ENCODE peak calls at places on chromosomes 7 and 10, in nine cellular contexts. F is psoas muscle, A is lung, T is RWPE2, Q is Calu3, D is kidney, W is breast epithelium, X is endothelial cell, P is H9. M is an unnamed sample.

GRCh38 chr10:60732240-60733188 is 45.8 kb upstream of the CDK1 start:
- DNase-seq in P (peak; percentile 48), X (peak; percentile 27), D (peak; percentile 65), A (peak; percentile 39), W (peak; percentile 52), T (peak; percentile 50), F (peak; percentile 51), Q (peak; percentile 35), M (no peak)

GRCh38 chr7:139617074-139617473 is 93.6 kb downstream of the CLEC2L start:
- DNase-seq in T (no peak), Q (no peak), D (no peak), X (no peak), P (no peak), F (no peak), A (no peak), W (no peak), M (no peak)

GRCh38 chr10:119190353-119190752 is 11.7 kb upstream of the PRDX3 start:
- DNase-seq in Q (no peak), A (no peak), X (no peak), D (no peak), W (no peak), F (no peak), T (peak; percentile 88), P (no peak), M (no peak)

GRCh38 chr10:13448216-13448615 is 80.6 kb downstream of the BEND7 start:
- DNase-seq in A (no peak), W (no peak), D (no peak), T (no peak), X (no peak), Q (no peak), F (no peak), P (no peak), M (no peak)

GRCh38 chr7:69211739-69212138 is 386.5 kb upstream of the AUTS2 start:
- DNase-seq in D (no peak), Q (no peak), A (no peak), P (peak; percentile 79), W (no peak), F (no peak), T (no peak), X (no peak), M (no peak)

GRCh38 chr10:7130191-7130911 is 280.5 kb downstream of the SFMBT2 start:
- DNase-seq in A (no peak), D (no peak), W (no peak), T (no peak), X (no peak), F (no peak), P (no peak), Q (no peak), M (no peak)

GRCh38 chr10:50614444-50615137 is 9.2 kb downstream of the SGMS1 start:
- DNase-seq in Q (peak; percentile 53), D (no peak), W (no peak), A (no peak), X (peak; percentile 42), F (peak; percentile 51), P (peak; percentile 72), T (no peak), M (no peak)

GRCh38 chr7:135411098-135411497 is 98.8 kb downstream of the CNOT4 start:
- DNase-seq in A (no peak), P (no peak), W (no peak), X (no peak), Q (no peak), T (no peak), F (no peak), D (no peak), M (no peak)

GRCh38 chr10:27742195-27742925 is 3.3 kb downstream of the MKX start:
- DNase-seq in D (peak; percentile 89), Q (peak; percentile 89), F (peak; percentile 86), T (peak; percentile 67), X (peak; percentile 88), A (peak; percentile 81), W (peak; percentile 59), P (peak; percentile 83), M (no peak)

GRCh38 chr7:55144333-55144954 is 125.6 kb downstream of the EGFR start:
- DNase-seq in F (no peak), W (no peak), D (no peak), X (no peak), T (no peak), P (peak; percentile 76), A (no peak), Q (peak; percentile 46), M (no peak)
- TF ChIP-seq CTCF in F (peak; percentile 15), W (no peak), D (peak; percentile 5), X (peak; percentile 53), T (no peak), P (peak; percentile 69), A (no peak), Q (peak; percentile 55), M (peak; percentile 25)

GRCh38 chr10:129865413-129865812 is 98.7 kb downstream of the EBF3 start:
- DNase-seq in P (no peak), W (no peak), Q (no peak), D (no peak), X (no peak), T (no peak), F (peak; percentile 32), A (no peak), M (no peak)
- TF ChIP-seq CTCF in P (no peak), W (no peak), Q (no peak), D (no peak), X (no peak), T (no peak), F (no peak), A (no peak), M (no peak)

GRCh38 chr7:28747854-28748253 is 210.3 kb downstream of the TRIL start:
- DNase-seq in W (no peak), T (no peak), P (no peak), X (no peak), A (no peak), D (no peak), Q (no peak), F (no peak), M (no peak)

GRCh38 chr7:28749673-28750072 is 208.5 kb downstream of the TRIL start:
- DNase-seq in D (no peak), X (no peak), Q (no peak), W (no peak), P (no peak), T (no peak), A (no peak), F (no peak), M (no peak)

GRCh38 chr7:28747404-28747803 is 210.7 kb downstream of the TRIL start:
- DNase-seq in F (no peak), X (no peak), T (no peak), A (no peak), D (no peak), P (no peak), W (no peak), Q (no peak), M (no peak)

GRCh38 chr7:28748346-28748745 is 209.8 kb downstream of the TRIL start:
- DNase-seq in F (no peak), Q (no peak), T (no peak), A (no peak), W (no peak), D (no peak), X (no peak), P (no peak), M (no peak)

GRCh38 chr7:28748934-28749584 is 209.1 kb downstream of the TRIL start:
- DNase-seq in W (no peak), D (no peak), X (no peak), P (no peak), T (no peak), Q (peak; percentile 62), A (no peak), F (peak; percentile 69), M (no peak)
- TF ChIP-seq CTCF in W (no peak), D (no peak), X (no peak), P (no peak), T (peak; percentile 39), Q (no peak), A (no peak), F (no peak), M (no peak)

GRCh38 chr10:35600193-35600592 is 4.9 kb upstream of the GJD4 start:
- DNase-seq in D (no peak), F (no peak), T (no peak), P (no peak), W (no peak), A (no peak), X (no peak), Q (no peak), M (no peak)
- TF ChIP-seq CTCF in D (no peak), F (no peak), T (no peak), P (peak; percentile 56), W (no peak), A (no peak), X (no peak), Q (no peak), M (no peak)

GRCh38 chr7:100428967-100429636 is 529 bp upstream of the MEPCE start:
- DNase-seq in Q (peak; percentile 99), X (peak; percentile 100), W (peak; percentile 100), F (peak; percentile 100), D (peak; percentile 100), A (peak; percentile 100), P (peak; percentile 99), T (peak; percentile 99), M (peak; percentile 100)
- TF ChIP-seq CTCF in Q (no peak), X (no peak), W (peak; percentile 46), F (peak; percentile 12), D (no peak), A (no peak), P (no peak), T (no peak), M (no peak)

GRCh38 chr7:48175019-48175418 is 3.8 kb downstream of the ABCA13 start:
- DNase-seq in A (no peak), F (no peak), D (no peak), W (no peak), T (no peak), P (no peak), Q (no peak), X (no peak), M (no peak)
- TF ChIP-seq CTCF in A (no peak), F (no peak), D (no peak), W (no peak), T (no peak), P (no peak), Q (no peak), X (no peak), M (no peak)

DNA sequence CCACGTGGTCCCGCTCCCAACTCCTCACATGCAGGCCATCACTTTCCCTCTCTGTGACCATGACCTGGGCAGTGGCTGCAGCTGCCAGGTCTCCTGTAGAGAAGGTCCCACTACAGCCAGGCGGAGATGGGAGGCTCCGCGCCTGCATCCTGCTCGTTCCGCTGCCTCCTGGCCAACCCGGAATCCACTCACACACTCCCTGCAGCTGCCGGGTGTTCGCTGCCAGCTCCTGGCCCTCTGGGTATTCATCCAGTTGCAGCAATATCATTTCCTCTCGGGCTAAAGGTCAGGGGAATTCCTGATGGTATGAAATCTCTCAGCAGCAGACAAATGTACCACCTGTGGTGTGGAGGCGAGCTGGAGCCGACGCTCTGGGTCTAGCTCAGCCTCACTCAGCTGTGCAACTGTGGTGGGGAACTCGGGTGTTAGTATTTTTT is 65.7 kb downstream of the TLL2 start:
- DNase-seq in P (no peak), X (no peak), D (no peak), Q (no peak), T (no peak), W (no peak), F (peak; percentile 90), A (no peak), M (no peak)
- TF ChIP-seq CTCF in P (no peak), X (no peak), D (no peak), Q (no peak), T (no peak), W (no peak), F (no peak), A (no peak), M (no peak)

M was measured in dorsolateral prefrontal cortex.